ENCODE peak calls at places on chromosomes 6 and 20, in eight cellular contexts. D is fibroblast of the aortic adventitia; J is astrocyte of the cerebellum; G is AG10803; N is HFF-Myc; S is heart right ventricle; M is CD8-positive, alpha-beta T cell; H is AG04449. A is an unnamed sample.

GRCh38 chr20:14761903-14762302 is 424.5 kb upstream of the FLRT3 start:
- DNase-seq in M (no peak), H (no peak), D (no peak), G (no peak), N (no peak), S (no peak), J (no peak), A (no peak)

GRCh38 chr6:87103977-87104601 is 9.2 kb upstream of the CGA start:
- DNase-seq in H (no peak), D (no peak), S (no peak), M (no peak), G (no peak), N (no peak), J (no peak), A (no peak)

GRCh38 chr6:152993431-152993830 is 9.1 kb downstream of the MTRF1L start:
- DNase-seq in S (no peak), J (no peak), G (no peak), D (no peak), H (no peak), M (no peak), N (no peak), A (no peak)

GRCh38 chr20:3258429-3258828 is 19.4 kb upstream of the SLC4A11 start:
- DNase-seq in G (no peak), J (no peak), S (no peak), H (no peak), D (no peak), M (no peak), N (no peak), A (no peak)

GRCh38 chr6:35343092-35343834 is 905 bp downstream of the PPARD start:
- DNase-seq in M (no peak), H (no peak), S (peak; percentile 52), N (no peak), G (no peak), J (no peak), D (peak; percentile 81), A (no peak)

GRCh38 chr20:63297796-63298572 is 5.0 kb downstream of the COL20A1 start:
- DNase-seq in S (no peak), D (no peak), N (no peak), G (no peak), H (no peak), J (no peak), M (no peak), A (no peak)

GRCh38 chr6:72286911-72287311 is 335.0 kb upstream of the KCNQ5 start:
- DNase-seq in D (peak; percentile 38), N (peak; percentile 35), J (peak; percentile 31), G (peak; percentile 49), S (no peak), H (peak; percentile 34), M (no peak), A (no peak)

GRCh38 chr6:868212-868611 is 175.3 kb upstream of the EXOC2 start:
- DNase-seq in N (no peak), S (no peak), D (no peak), M (no peak), G (no peak), H (no peak), J (no peak), A (no peak)

GRCh38 chr20:23266530-23267398 is 83.8 kb upstream of the NXT1 start:
- DNase-seq in G (no peak), D (no peak), N (no peak), J (no peak), S (no peak), M (no peak), H (no peak), A (no peak)

GRCh38 chr6:152605342-152605741 is 31.8 kb downstream of the SYNE1 start:
- DNase-seq in S (no peak), G (peak; percentile 35), H (no peak), J (no peak), N (no peak), M (no peak), D (peak; percentile 51), A (no peak)

GRCh38 chr20:38528167-38528566 is 52.8 kb upstream of the ADIG start:
- DNase-seq in H (no peak), G (no peak), D (no peak), J (no peak), N (no peak), S (no peak), M (no peak), A (no peak)

GRCh38 chr6:126640356-126640755 is 300.4 kb downstream of the CENPW start:
- DNase-seq in M (no peak), D (no peak), N (no peak), H (no peak), S (no peak), J (no peak), G (no peak), A (no peak)

GRCh38 chr20:61697666-61698597 is 367.7 kb downstream of the TAF4 start:
- DNase-seq in M (no peak), H (no peak), G (no peak), S (no peak), J (no peak), D (no peak), N (no peak), A (no peak)

GRCh38 chr6:123418101-123418500 is 218.6 kb downstream of the TRDN start:
- DNase-seq in N (no peak), D (no peak), J (no peak), G (no peak), S (no peak), H (no peak), M (no peak), A (no peak)

GRCh38 chr6:33730611-33731010 is 16.1 kb downstream of the IP6K3 start:
- DNase-seq in M (no peak), H (no peak), S (no peak), N (no peak), D (no peak), J (no peak), G (no peak), A (no peak)

GRCh38 chr6:17899491-17899890 is 87.9 kb downstream of the KIF13A start:
- DNase-seq in J (no peak), N (no peak), H (no peak), M (no peak), D (no peak), S (no peak), G (no peak), A (no peak)

GRCh38 chr6:132063738-132064137 is 112.6 kb upstream of the CCN2 start:
- DNase-seq in N (peak; percentile 22), S (no peak), H (no peak), G (peak; percentile 85), M (no peak), J (peak; percentile 66), D (peak; percentile 91), A (peak; percentile 78)

GRCh38 chr20:61842011-61842410 is 223.7 kb downstream of the TAF4 start:
- DNase-seq in S (no peak), D (no peak), H (no peak), G (no peak), N (no peak), J (no peak), M (no peak), A (no peak)

DNA sequence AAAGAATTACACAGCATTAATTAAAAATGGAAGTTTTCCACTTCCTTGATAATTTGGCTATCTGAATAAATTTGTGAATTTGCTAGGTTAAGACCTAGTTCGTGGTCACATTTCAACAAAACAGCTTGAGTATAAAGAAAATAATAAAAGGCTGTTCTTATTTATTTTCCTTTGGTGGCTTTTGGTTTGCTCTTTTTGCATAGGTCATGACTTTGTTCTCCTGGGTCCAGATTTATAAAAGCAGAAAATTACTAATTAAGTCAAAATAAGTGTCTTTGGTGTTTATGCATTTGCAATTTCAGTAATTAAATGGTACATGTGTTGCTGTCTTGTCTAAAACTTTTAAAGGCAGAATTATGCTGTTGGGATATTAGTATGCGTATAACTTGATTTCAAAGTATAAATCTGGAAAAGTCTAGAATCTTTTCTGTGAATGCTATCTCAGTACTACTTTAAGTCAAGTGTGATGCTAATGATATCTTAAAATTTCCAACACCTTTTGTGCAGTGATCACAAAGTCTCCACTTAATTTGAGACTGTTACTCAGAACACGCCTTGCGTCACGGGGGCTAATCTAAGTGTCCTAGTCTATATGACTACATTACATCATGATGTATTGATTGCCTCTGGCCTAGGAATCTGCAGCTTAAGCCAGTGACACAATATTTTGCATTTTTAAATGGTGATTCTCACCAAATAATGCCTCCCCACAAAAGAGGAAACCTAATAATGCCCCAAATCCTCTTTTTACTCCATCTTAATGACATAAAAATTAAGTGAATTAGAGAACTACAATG is 41.0 kb downstream of the GNAS start:
- DNase-seq in J (no peak), M (no peak), D (no peak), H (no peak), S (no peak), G (no peak), N (no peak), A (no peak)
- H3K4me3 ChIP-seq in J (peak overlapping the region; percentile 88), M (no peak overlapping the region), D (peak overlapping the region; percentile 76), H (peak overlapping the region; percentile 71), S (peak overlapping the region; percentile 83), G (peak overlapping the region; percentile 77), N (peak overlapping the region; percentile 62), A (peak overlapping the region; percentile 67)

DNA sequence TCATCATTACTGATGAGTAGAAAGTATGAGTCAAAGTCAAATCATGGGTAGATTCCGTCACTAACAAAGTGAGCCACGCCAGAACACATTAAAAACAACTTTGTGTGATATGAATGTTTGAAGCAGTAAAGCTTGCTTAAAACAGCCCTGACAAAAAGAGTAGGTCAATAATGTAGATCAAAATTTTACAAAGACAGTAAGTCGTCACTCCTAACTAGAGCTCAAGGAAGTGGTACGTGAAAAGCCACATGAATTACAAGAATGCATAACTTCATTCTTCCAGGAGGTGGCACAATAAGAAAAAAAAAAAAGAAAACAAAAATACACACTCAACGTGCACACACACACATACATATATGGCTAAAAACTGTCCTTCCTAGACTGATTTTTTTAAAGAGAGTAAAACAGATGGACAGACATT is 69.9 kb downstream of the HACE1 start:
- DNase-seq in M (no peak), N (peak; percentile 7), D (peak; percentile 55), S (no peak), H (peak; percentile 65), J (peak; percentile 39), G (peak; percentile 84), A (no peak)
- TF ChIP-seq CTCF in M (peak; percentile 61), N (peak; percentile 26), D (peak; percentile 28), S (peak; percentile 31), H (no peak), J (no peak), G (peak; percentile 26), A (peak; percentile 50)

DNA sequence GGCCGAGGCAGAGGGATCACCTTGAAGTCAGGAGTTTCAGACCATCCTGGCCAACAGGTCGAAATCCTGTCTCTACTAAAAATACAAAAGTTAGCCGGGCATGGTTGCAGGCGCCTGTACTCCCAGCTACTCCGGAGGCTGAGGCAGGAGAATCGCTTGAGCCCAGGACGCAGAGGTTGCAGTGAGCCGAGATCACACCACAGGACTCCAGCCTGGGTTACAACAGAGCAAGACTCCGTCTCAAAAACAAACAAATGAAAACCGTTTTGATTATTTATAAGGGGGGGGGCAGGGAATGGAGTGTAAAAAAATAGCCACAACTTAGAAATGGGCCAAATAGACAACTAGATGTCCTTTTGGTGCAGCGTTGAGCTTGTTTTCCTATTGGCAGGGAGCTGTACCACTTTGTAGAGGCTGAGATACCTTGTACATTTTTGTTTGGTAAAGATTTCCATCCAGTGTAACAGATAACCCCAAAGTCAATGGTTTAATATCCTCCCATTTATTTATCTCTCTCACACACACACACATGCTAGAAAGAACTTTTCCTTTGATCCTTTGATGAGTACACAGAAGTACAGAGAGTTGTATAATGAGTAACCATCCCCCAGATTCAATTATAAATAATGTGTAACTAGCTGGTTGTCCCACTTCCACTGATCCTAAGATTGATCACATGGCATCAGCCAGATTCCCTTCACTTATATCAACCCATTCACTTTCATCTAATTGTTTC is 477.5 kb downstream of the PRKN start:
- DNase-seq in S (no peak), H (no peak), J (no peak), G (no peak), D (no peak), N (no peak), M (no peak), A (peak; percentile 48)
- H3K4me3 ChIP-seq in S (no peak overlapping the region), H (no peak overlapping the region), J (no peak overlapping the region), G (no peak overlapping the region), D (no peak overlapping the region), N (no peak overlapping the region), M (no peak overlapping the region), A (peak overlapping the region; percentile 12)

GRCh38 chr20:4951299-4951698 is 50.0 kb downstream of the SLC23A2 start:
- DNase-seq in G (peak; percentile 80), H (no peak), M (no peak), S (no peak), N (peak; percentile 48), D (peak; percentile 93), J (peak; percentile 87), A (no peak)
- TF ChIP-seq CTCF in G (no peak), H (no peak), M (no peak), S (no peak), N (no peak), D (no peak), J (no peak), A (no peak)

A was measured in epithelial cell of proximal tubule.